ENCODE peak calls at places on chromosomes 6 and 20, in eight cellular contexts. Q is Peyer's patch; K is heart right ventricle; L is endothelial cell; H is CD8-positive, alpha-beta T cell; E is Caco-2; F is AG09309; D is HCT116. U is an unnamed sample.

GRCh38 chr6:133707456-133707855 is 181.5 kb upstream of the TCF21 start:
- DNase-seq in F (peak; percentile 79), Q (no peak), H (no peak), L (no peak), D (no peak), E (no peak), K (no peak), U (no peak)

GRCh38 chr6:50822078-50822476 is 3.4 kb downstream of the TFAP2B start:
- DNase-seq in K (no peak), H (no peak), F (no peak), L (no peak), Q (no peak), E (no peak), D (no peak), U (no peak)

GRCh38 chr20:60250251-60250650 is 292.0 kb downstream of the CDH26 start:
- DNase-seq in K (no peak), E (no peak), H (no peak), D (no peak), Q (no peak), L (no peak), F (no peak), U (no peak)

GRCh38 chr6:151723152-151723551 is 84.3 kb upstream of the ESR1 start:
- DNase-seq in F (no peak), H (no peak), E (no peak), L (no peak), D (no peak), K (no peak), Q (no peak), U (no peak)

GRCh38 chr6:135219346-135219745 is 38.2 kb downstream of the MYB start:
- DNase-seq in D (no peak), Q (no peak), K (no peak), E (no peak), F (no peak), H (no peak), L (no peak), U (no peak)

GRCh38 chr6:164008902-164009301 is 594.4 kb downstream of the QKI start:
- DNase-seq in L (no peak), Q (no peak), D (no peak), H (no peak), F (no peak), E (no peak), K (no peak), U (no peak)

GRCh38 chr6:18265099-18265372 is 706 bp upstream of the DEK start:
- DNase-seq in D (no peak), L (no peak), F (no peak), E (no peak), K (no peak), Q (no peak), H (no peak), U (no peak)

GRCh38 chr20:41176711-41177552 is 39.6 kb downstream of the PLCG1 start:
- DNase-seq in F (no peak), D (no peak), H (no peak), Q (no peak), K (no peak), L (no peak), E (no peak), U (no peak)

GRCh38 chr6:77373955-77374354 is 89.3 kb downstream of the HTR1B start:
- DNase-seq in D (no peak), K (no peak), H (no peak), Q (no peak), L (no peak), E (no peak), F (no peak), U (no peak)

GRCh38 chr6:21451546-21452013 is 142.0 kb upstream of the SOX4 start:
- DNase-seq in K (no peak), F (no peak), H (no peak), Q (no peak), E (no peak), L (no peak), D (no peak), U (no peak)

GRCh38 chr6:135212020-135212806 is 31.1 kb downstream of the MYB start:
- DNase-seq in E (no peak), L (no peak), H (no peak), F (peak; percentile 68), D (no peak), K (no peak), Q (no peak), U (no peak)

GRCh38 chr6:16239090-16239797 is 857 bp downstream of the GMPR start:
- DNase-seq in Q (peak; percentile 64), H (no peak), D (no peak), K (peak; percentile 75), F (no peak), E (peak; percentile 14), L (peak; percentile 60), U (peak; percentile 23)

GRCh38 chr20:53752971-53753879 is 159.6 kb upstream of the ZNF217 start:
- DNase-seq in D (no peak), L (no peak), K (no peak), E (no peak), F (no peak), H (no peak), Q (no peak), U (no peak)

GRCh38 chr6:126531840-126532239 is 191.9 kb downstream of the CENPW start:
- DNase-seq in H (no peak), E (no peak), D (no peak), Q (no peak), K (no peak), F (no peak), L (no peak), U (no peak)

GRCh38 chr6:142913036-142913510 is 31.9 kb downstream of the HIVEP2 start:
- DNase-seq in F (no peak), E (no peak), L (no peak), H (no peak), K (no peak), Q (no peak), D (no peak), U (no peak)

GRCh38 chr6:136628996-136629395 is 78.8 kb upstream of the MAP7 start:
- DNase-seq in D (no peak), Q (no peak), H (no peak), F (no peak), L (no peak), E (no peak), K (no peak), U (no peak)

GRCh38 chr6:142566628-142567396 is 265.0 kb downstream of the ADGRG6 start:
- DNase-seq in K (no peak), Q (no peak), F (no peak), D (peak; percentile 66), L (peak; percentile 80), H (peak; percentile 30), E (peak; percentile 79), U (no peak)

DNA sequence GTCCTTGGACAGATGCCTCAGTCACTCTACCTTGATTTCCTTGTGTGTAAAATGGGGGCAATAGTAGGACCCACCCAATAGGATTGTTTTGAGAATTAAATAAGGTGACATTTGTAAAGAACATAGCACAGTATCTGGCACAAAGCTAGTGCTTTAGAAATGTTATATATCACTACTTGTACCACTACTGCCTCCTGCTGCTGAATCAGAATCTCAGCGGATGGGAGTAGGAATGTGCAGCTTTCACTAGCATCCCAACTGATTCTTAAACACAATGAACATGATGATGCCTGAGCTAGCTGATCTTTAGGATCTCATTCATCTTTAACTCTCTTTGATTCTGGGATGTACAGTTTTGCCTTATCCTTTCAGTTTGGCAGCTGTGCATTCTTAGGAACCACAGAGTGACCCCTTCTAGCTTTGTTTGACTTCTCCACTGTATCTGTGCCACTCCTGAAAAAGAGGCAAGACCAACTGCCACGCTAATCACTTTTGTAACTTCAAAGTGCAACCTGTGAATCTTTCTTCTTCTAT is 7.2 kb downstream of the PBOV1 start:
- DNase-seq in K (no peak), Q (no peak), E (no peak), H (no peak), L (no peak), D (no peak), F (no peak), U (no peak)
- TF ChIP-seq CTCF in K (no peak), Q (no peak), E (no peak), H (no peak), L (peak; percentile 28), D (peak; percentile 37), F (no peak), U (no peak)

GRCh38 chr6:111487656-111488055 is 4.6 kb upstream of the REV3L start:
- DNase-seq in F (peak; percentile 67), H (no peak), D (no peak), E (no peak), L (no peak), K (no peak), Q (no peak), U (no peak)
- TF ChIP-seq CTCF in F (no peak), H (no peak), D (no peak), E (no peak), L (no peak), K (no peak), Q (no peak), U (no peak)

GRCh38 chr20:47309806-47310426 is 46.6 kb downstream of the ZMYND8 start:
- DNase-seq in L (no peak), Q (no peak), D (no peak), E (no peak), F (no peak), K (no peak), H (no peak), U (no peak)

GRCh38 chr20:47310729-47311128 is 45.8 kb downstream of the ZMYND8 start:
- DNase-seq in L (no peak), K (no peak), Q (no peak), F (no peak), H (no peak), D (no peak), E (no peak), U (no peak)

GRCh38 chr20:47311211-47311610 is 45.3 kb downstream of the ZMYND8 start:
- DNase-seq in L (no peak), K (no peak), F (no peak), Q (no peak), H (no peak), D (no peak), E (no peak), U (no peak)

GRCh38 chr20:47314647-47315338 is 41.7 kb downstream of the ZMYND8 start:
- DNase-seq in E (no peak), H (no peak), Q (no peak), K (no peak), L (no peak), F (no peak), D (no peak), U (no peak)

DNA sequence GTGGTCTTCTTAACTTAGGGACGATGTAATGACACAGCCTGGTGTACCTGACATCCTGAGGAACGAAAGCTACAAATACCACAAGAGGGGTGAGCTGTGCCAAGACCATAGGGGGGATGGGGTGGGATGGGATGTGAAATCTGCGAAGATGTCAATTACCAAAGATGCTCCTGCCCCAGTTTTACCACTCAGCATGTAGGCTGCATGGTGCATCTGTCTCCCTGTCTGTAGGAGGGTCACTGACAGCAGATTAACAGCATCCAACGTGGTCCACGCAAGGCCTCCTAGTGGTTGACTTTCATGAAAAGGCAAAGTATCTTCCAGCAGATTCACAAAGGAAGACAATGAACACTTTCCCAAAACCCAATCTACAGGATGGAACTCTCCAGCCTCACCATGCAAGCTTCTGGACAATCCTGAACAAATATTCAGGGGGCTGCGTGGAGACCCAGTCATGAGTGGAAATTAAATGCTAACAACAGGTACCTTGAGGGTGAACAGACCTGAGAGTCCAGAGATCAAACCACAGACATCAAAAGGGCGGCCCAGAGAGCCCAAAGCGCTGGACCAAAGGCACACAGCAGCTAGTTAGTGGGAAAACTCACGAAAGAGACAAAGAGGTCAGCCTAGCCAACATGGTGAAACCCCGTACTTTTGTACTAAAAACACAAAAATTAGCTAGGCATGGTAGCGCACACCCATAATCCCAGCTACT is 44.4 kb downstream of the ZMYND8 start:
- DNase-seq in K (no peak), Q (no peak), E (no peak), F (no peak), H (no peak), L (no peak), D (no peak), U (no peak)
- TF ChIP-seq CTCF in K (no peak), Q (no peak), E (no peak), F (no peak), H (no peak), L (peak; percentile 24), D (no peak), U (no peak)

GRCh38 chr6:10184408-10185187 is 230.3 kb downstream of the TFAP2A start:
- DNase-seq in L (no peak), D (no peak), K (no peak), H (no peak), F (no peak), E (no peak), Q (no peak), U (no peak)
- TF ChIP-seq CTCF in L (no peak), D (no peak), K (no peak), H (no peak), F (no peak), E (no peak), Q (no peak), U (no peak)